ENCODE peak calls at places on chromosome 13, in ten cellular contexts. One of them, this sample, is unnamed.

GRCh38 chr13:98972627-98973026 is 5.2 kb downstream of the DOCK9 start:
- DNase-seq in AG09319: no peak
- DNase-seq in lower leg skin: no peak
- DNase-seq in RWPE1: peak
- DNase-seq in IMR-90: peak
- DNase-seq in neural crest cell: no peak
- DNase-seq in HFF-Myc: peak
- DNase-seq in fibroblast of mammary gland: no peak
- DNase-seq in K562: no peak
- DNase-seq in adrenal gland: no peak
- DNase-seq in this sample: no peak

GRCh38 chr13:43006893-43007631 is 15.0 kb upstream of the EPSTI1 start:
- DNase-seq in AG09319: no peak
- DNase-seq in lower leg skin: no peak
- DNase-seq in RWPE1: peak
- DNase-seq in IMR-90: peak
- DNase-seq in neural crest cell: no peak
- DNase-seq in HFF-Myc: no peak
- DNase-seq in fibroblast of mammary gland: peak
- DNase-seq in K562: no peak
- DNase-seq in adrenal gland: no peak
- DNase-seq in this sample: no peak

GRCh38 chr13:51804295-51805172 is 571 bp upstream of the DHRS12 start:
- DNase-seq in AG09319: no peak
- DNase-seq in lower leg skin: no peak
- DNase-seq in RWPE1: no peak
- DNase-seq in IMR-90: no peak
- DNase-seq in neural crest cell: no peak
- DNase-seq in HFF-Myc: no peak
- DNase-seq in fibroblast of mammary gland: no peak
- DNase-seq in K562: no peak
- DNase-seq in adrenal gland: peak
- DNase-seq in this sample: no peak

GRCh38 chr13:41716236-41716635 is 244.7 kb downstream of the VWA8 start:
- DNase-seq in AG09319: no peak
- DNase-seq in lower leg skin: no peak
- DNase-seq in RWPE1: no peak
- DNase-seq in IMR-90: no peak
- DNase-seq in neural crest cell: no peak
- DNase-seq in HFF-Myc: no peak
- DNase-seq in fibroblast of mammary gland: no peak
- DNase-seq in K562: no peak
- DNase-seq in adrenal gland: no peak
- DNase-seq in this sample: no peak

GRCh38 chr13:97122381-97122996 is 99.6 kb upstream of the MBNL2 start:
- DNase-seq in AG09319: no peak
- DNase-seq in lower leg skin: no peak
- DNase-seq in RWPE1: peak
- DNase-seq in IMR-90: peak
- DNase-seq in neural crest cell: no peak
- DNase-seq in HFF-Myc: no peak
- DNase-seq in fibroblast of mammary gland: peak
- DNase-seq in K562: no peak
- DNase-seq in adrenal gland: no peak
- DNase-seq in this sample: no peak

GRCh38 chr13:33318744-33319143 is 33.2 kb upstream of the STARD13 start:
- DNase-seq in AG09319: no peak
- DNase-seq in lower leg skin: no peak
- DNase-seq in RWPE1: no peak
- DNase-seq in IMR-90: no peak
- DNase-seq in neural crest cell: no peak
- DNase-seq in HFF-Myc: no peak
- DNase-seq in fibroblast of mammary gland: peak
- DNase-seq in K562: no peak
- DNase-seq in adrenal gland: no peak
- DNase-seq in this sample: no peak

GRCh38 chr13:97255515-97255999 is 33.4 kb downstream of the MBNL2 start:
- DNase-seq in AG09319: no peak
- DNase-seq in lower leg skin: no peak
- DNase-seq in RWPE1: no peak
- DNase-seq in IMR-90: peak
- DNase-seq in neural crest cell: no peak
- DNase-seq in HFF-Myc: no peak
- DNase-seq in fibroblast of mammary gland: no peak
- DNase-seq in K562: no peak
- DNase-seq in adrenal gland: no peak
- DNase-seq in this sample: no peak

GRCh38 chr13:73708393-73708985 is 425.7 kb downstream of the KLF12 start:
- DNase-seq in AG09319: peak
- DNase-seq in lower leg skin: no peak
- DNase-seq in RWPE1: peak
- DNase-seq in IMR-90: peak
- DNase-seq in neural crest cell: peak
- DNase-seq in HFF-Myc: peak
- DNase-seq in fibroblast of mammary gland: peak
- DNase-seq in K562: peak
- DNase-seq in adrenal gland: peak
- DNase-seq in this sample: peak

GRCh38 chr13:72798817-72799216 is 16.9 kb downstream of the PIBF1 start:
- DNase-seq in AG09319: no peak
- DNase-seq in lower leg skin: no peak
- DNase-seq in RWPE1: no peak
- DNase-seq in IMR-90: no peak
- DNase-seq in neural crest cell: no peak
- DNase-seq in HFF-Myc: no peak
- DNase-seq in fibroblast of mammary gland: no peak
- DNase-seq in K562: no peak
- DNase-seq in adrenal gland: no peak
- DNase-seq in this sample: no peak

GRCh38 chr13:106163426-106163825 is 372.0 kb downstream of the EFNB2 start:
- DNase-seq in AG09319: no peak
- DNase-seq in lower leg skin: no peak
- DNase-seq in RWPE1: no peak
- DNase-seq in IMR-90: no peak
- DNase-seq in neural crest cell: no peak
- DNase-seq in HFF-Myc: no peak
- DNase-seq in fibroblast of mammary gland: no peak
- DNase-seq in K562: no peak
- DNase-seq in adrenal gland: no peak
- DNase-seq in this sample: no peak

GRCh38 chr13:26019881-26020535 is 31.8 kb downstream of the SHISA2 start:
- DNase-seq in AG09319: no peak
- DNase-seq in lower leg skin: no peak
- DNase-seq in RWPE1: no peak
- DNase-seq in IMR-90: peak
- DNase-seq in neural crest cell: no peak
- DNase-seq in HFF-Myc: no peak
- DNase-seq in fibroblast of mammary gland: peak
- DNase-seq in K562: no peak
- DNase-seq in adrenal gland: no peak
- DNase-seq in this sample: no peak

GRCh38 chr13:29733069-29733700 is 117.2 kb downstream of the UBL3 start:
- DNase-seq in AG09319: no peak
- DNase-seq in lower leg skin: no peak
- DNase-seq in RWPE1: no peak
- DNase-seq in IMR-90: no peak
- DNase-seq in neural crest cell: no peak
- DNase-seq in HFF-Myc: no peak
- DNase-seq in fibroblast of mammary gland: no peak
- DNase-seq in K562: no peak
- DNase-seq in adrenal gland: no peak
- DNase-seq in this sample: no peak

GRCh38 chr13:40485611-40486517 is 180.6 kb downstream of the FOXO1 start:
- DNase-seq in AG09319: no peak
- DNase-seq in lower leg skin: peak
- DNase-seq in RWPE1: no peak
- DNase-seq in IMR-90: no peak
- DNase-seq in neural crest cell: no peak
- DNase-seq in HFF-Myc: no peak
- DNase-seq in fibroblast of mammary gland: no peak
- DNase-seq in K562: no peak
- DNase-seq in adrenal gland: no peak
- DNase-seq in this sample: no peak

GRCh38 chr13:36212789-36213188 is 1.6 kb downstream of the SOHLH2 start:
- DNase-seq in AG09319: no peak
- DNase-seq in lower leg skin: no peak
- DNase-seq in RWPE1: no peak
- DNase-seq in IMR-90: no peak
- DNase-seq in neural crest cell: no peak
- DNase-seq in HFF-Myc: no peak
- DNase-seq in fibroblast of mammary gland: no peak
- DNase-seq in K562: peak
- DNase-seq in adrenal gland: no peak
- DNase-seq in this sample: no peak

GRCh38 chr13:76387561-76387960 is 498.6 kb downstream of the KCTD12 start:
- DNase-seq in AG09319: no peak
- DNase-seq in lower leg skin: no peak
- DNase-seq in RWPE1: no peak
- DNase-seq in IMR-90: no peak
- DNase-seq in neural crest cell: no peak
- DNase-seq in HFF-Myc: no peak
- DNase-seq in fibroblast of mammary gland: no peak
- DNase-seq in K562: no peak
- DNase-seq in adrenal gland: no peak
- DNase-seq in this sample: no peak

GRCh38 chr13:77511552-77511951 is 24.0 kb upstream of the SCEL start:
- DNase-seq in AG09319: no peak
- DNase-seq in lower leg skin: no peak
- DNase-seq in RWPE1: no peak
- DNase-seq in IMR-90: no peak
- DNase-seq in neural crest cell: no peak
- DNase-seq in HFF-Myc: no peak
- DNase-seq in fibroblast of mammary gland: peak
- DNase-seq in K562: no peak
- DNase-seq in adrenal gland: no peak
- DNase-seq in this sample: no peak

DNA sequence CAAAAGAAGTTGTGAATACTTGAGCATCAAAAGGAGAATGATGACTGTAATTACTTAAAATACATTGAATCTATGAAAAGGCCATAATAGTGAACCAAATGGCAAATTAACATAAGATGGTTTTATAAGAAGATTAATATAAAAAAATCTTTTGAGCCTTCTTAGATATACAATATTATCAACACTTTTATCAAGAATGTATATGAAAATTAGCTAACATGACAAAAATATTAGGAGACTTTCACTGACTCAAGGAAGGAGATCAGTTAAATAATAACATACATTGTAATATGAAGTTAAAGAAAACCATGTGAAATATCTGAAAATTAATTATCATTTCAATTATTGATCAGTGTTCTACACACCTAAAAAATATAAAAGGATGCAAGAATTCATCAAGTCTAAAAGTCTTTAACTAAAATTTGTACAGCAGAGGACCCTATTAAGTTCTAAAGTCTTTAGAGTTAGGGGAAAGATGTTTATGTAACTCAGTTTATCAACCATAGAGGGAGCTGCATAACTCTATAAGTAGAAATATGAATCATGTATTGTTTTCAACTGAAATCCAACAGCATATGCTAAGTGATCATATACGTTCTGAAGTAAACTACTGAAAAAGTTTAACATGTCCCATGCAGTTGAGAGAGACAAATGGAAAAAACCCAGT is 756.1 kb upstream of the MIR17HG start:
- DNase-seq in AG09319: no peak
- DNase-seq in lower leg skin: no peak
- DNase-seq in RWPE1: no peak
- DNase-seq in IMR-90: no peak
- DNase-seq in neural crest cell: no peak
- DNase-seq in HFF-Myc: no peak
- DNase-seq in fibroblast of mammary gland: no peak
- DNase-seq in K562: no peak
- DNase-seq in adrenal gland: no peak
- DNase-seq in this sample: no peak
- TF ChIP-seq CTCF in AG09319: no peak
- TF ChIP-seq CTCF in lower leg skin: no peak
- TF ChIP-seq CTCF in RWPE1: no peak
- TF ChIP-seq CTCF in IMR-90: no peak
- TF ChIP-seq CTCF in neural crest cell: no peak
- TF ChIP-seq CTCF in HFF-Myc: no peak
- TF ChIP-seq CTCF in fibroblast of mammary gland: no peak
- TF ChIP-seq CTCF in K562: no peak
- TF ChIP-seq CTCF in adrenal gland: no peak
- TF ChIP-seq CTCF in this sample: no peak

GRCh38 chr13:113084094-113084942 is 21.3 kb upstream of the F7 start:
- DNase-seq in AG09319: no peak
- DNase-seq in lower leg skin: no peak
- DNase-seq in RWPE1: no peak
- DNase-seq in IMR-90: no peak
- DNase-seq in neural crest cell: no peak
- DNase-seq in HFF-Myc: no peak
- DNase-seq in fibroblast of mammary gland: no peak
- DNase-seq in K562: no peak
- DNase-seq in adrenal gland: no peak
- DNase-seq in this sample: no peak
- TF ChIP-seq CTCF in AG09319: no peak
- TF ChIP-seq CTCF in lower leg skin: no peak
- TF ChIP-seq CTCF in RWPE1: no peak
- TF ChIP-seq CTCF in IMR-90: no peak
- TF ChIP-seq CTCF in neural crest cell: peak
- TF ChIP-seq CTCF in HFF-Myc: peak
- TF ChIP-seq CTCF in fibroblast of mammary gland: no peak
- TF ChIP-seq CTCF in K562: no peak
- TF ChIP-seq CTCF in adrenal gland: no peak
- TF ChIP-seq CTCF in this sample: no peak

DNA sequence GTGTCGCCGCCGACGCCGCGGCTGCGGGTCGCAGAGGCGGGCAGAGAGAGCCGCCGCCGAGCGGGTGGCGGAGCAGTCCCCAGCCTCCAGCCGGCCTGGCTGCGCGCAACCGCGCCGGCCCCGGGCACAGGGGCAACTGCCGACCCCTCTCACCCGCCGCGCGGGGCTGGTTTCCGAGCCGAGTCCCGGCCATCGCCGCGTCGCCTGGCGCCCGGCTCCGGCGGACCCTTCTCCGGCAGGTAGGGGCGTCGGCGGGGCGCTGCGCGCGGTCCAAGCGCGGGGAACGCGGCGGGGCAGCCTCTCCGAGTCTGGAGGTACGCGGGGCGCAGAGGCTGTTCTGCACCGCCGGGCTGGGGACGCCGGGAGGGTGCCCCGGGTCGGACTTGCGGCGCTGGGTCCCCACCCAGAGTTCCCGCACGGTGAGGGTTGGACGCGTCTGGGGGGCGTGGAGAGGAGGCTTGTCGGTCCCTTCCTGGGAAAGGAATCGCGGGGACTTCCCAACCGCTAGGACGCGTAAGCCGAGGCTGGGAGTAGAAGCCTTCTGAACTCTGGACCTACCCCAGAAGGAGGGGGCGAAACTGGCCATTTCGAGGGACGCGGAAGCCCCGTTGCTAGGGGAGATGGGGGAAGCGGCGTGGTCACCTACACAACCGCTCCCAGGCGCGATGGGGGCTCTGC is 133.6 kb upstream of the MYO16 start:
- DNase-seq in AG09319: no peak
- DNase-seq in lower leg skin: no peak
- DNase-seq in RWPE1: no peak
- DNase-seq in IMR-90: no peak
- DNase-seq in neural crest cell: peak
- DNase-seq in HFF-Myc: no peak
- DNase-seq in fibroblast of mammary gland: no peak
- DNase-seq in K562: no peak
- DNase-seq in adrenal gland: no peak
- DNase-seq in this sample: peak
- TF ChIP-seq CTCF in AG09319: no peak
- TF ChIP-seq CTCF in lower leg skin: no peak
- TF ChIP-seq CTCF in RWPE1: no peak
- TF ChIP-seq CTCF in IMR-90: no peak
- TF ChIP-seq CTCF in neural crest cell: no peak
- TF ChIP-seq CTCF in HFF-Myc: no peak
- TF ChIP-seq CTCF in fibroblast of mammary gland: no peak
- TF ChIP-seq CTCF in K562: no peak
- TF ChIP-seq CTCF in adrenal gland: no peak
- TF ChIP-seq CTCF in this sample: no peak

GRCh38 chr13:95745752-95746151 is 68.8 kb downstream of the DNAJC3 start:
- DNase-seq in AG09319: no peak
- DNase-seq in lower leg skin: no peak
- DNase-seq in RWPE1: no peak
- DNase-seq in IMR-90: no peak
- DNase-seq in neural crest cell: no peak
- DNase-seq in HFF-Myc: no peak
- DNase-seq in fibroblast of mammary gland: peak
- DNase-seq in K562: no peak
- DNase-seq in adrenal gland: no peak
- DNase-seq in this sample: no peak
- TF ChIP-seq CTCF in AG09319: no peak
- TF ChIP-seq CTCF in lower leg skin: no peak
- TF ChIP-seq CTCF in RWPE1: no peak
- TF ChIP-seq CTCF in IMR-90: no peak
- TF ChIP-seq CTCF in neural crest cell: peak
- TF ChIP-seq CTCF in HFF-Myc: no peak
- TF ChIP-seq CTCF in fibroblast of mammary gland: peak
- TF ChIP-seq CTCF in K562: no peak
- TF ChIP-seq CTCF in adrenal gland: no peak
- TF ChIP-seq CTCF in this sample: no peak

This sample was measured in nephron progenitor cell.